ENCODE peak calls at places on chromosome 13, in ten cellular contexts. B, Z, V, M, R, D, L, X, U and A are unnamed samples.

GRCh38 chr13:114339779-114340534 is 25.7 kb downstream of the CHAMP1 start:
- DNase-seq in B (no peak), Z (peak), V (peak), M (peak), R (peak), D (peak), L (no peak), X (peak), U (no peak), A (no peak)

GRCh38 chr13:97344250-97345175 is 89.5 kb upstream of the RAP2A start:
- DNase-seq in B (peak), Z (peak), V (peak), M (peak), R (no peak), D (peak), L (peak), X (peak), U (no peak), A (no peak)

GRCh38 chr13:33183431-33184130 is 102.0 kb downstream of the STARD13 start:
- DNase-seq in B (no peak), Z (no peak), V (no peak), M (no peak), R (no peak), D (no peak), L (no peak), X (no peak), U (no peak), A (no peak)

GRCh38 chr13:107144432-107144831 is 576.5 kb upstream of the ARGLU1 start:
- DNase-seq in B (no peak), Z (no peak), V (no peak), M (no peak), R (no peak), D (peak), L (no peak), X (no peak), U (no peak), A (no peak)

GRCh38 chr13:60329221-60329983 is 67.6 kb upstream of the TDRD3 start:
- DNase-seq in B (no peak), Z (no peak), V (peak), M (peak), R (no peak), D (peak), L (peak), X (no peak), U (no peak), A (no peak)

GRCh38 chr13:76944457-76944856 is 3.9 kb upstream of the ACOD1 start:
- DNase-seq in B (no peak), Z (no peak), V (no peak), M (no peak), R (no peak), D (no peak), L (no peak), X (peak), U (no peak), A (no peak)

GRCh38 chr13:36454962-36455361 is 22.7 kb downstream of the CCNA1 start:
- DNase-seq in B (no peak), Z (no peak), V (no peak), M (no peak), R (no peak), D (no peak), L (no peak), X (no peak), U (no peak), A (no peak)

GRCh38 chr13:35961002-35961401 is 170.2 kb downstream of the DCLK1 start:
- DNase-seq in B (no peak), Z (no peak), V (no peak), M (no peak), R (no peak), D (no peak), L (no peak), X (no peak), U (no peak), A (no peak)

GRCh38 chr13:39327080-39327479 is 275.9 kb downstream of the LHFPL6 start:
- DNase-seq in B (no peak), Z (no peak), V (no peak), M (no peak), R (no peak), D (no peak), L (no peak), X (no peak), U (no peak), A (no peak)

GRCh38 chr13:54110597-54110996 is 1082.0 kb downstream of the OLFM4 start:
- DNase-seq in B (no peak), Z (no peak), V (no peak), M (no peak), R (no peak), D (no peak), L (no peak), X (no peak), U (no peak), A (no peak)

GRCh38 chr13:31249140-31249539 is 49.4 kb downstream of the B3GLCT start:
- DNase-seq in B (no peak), Z (no peak), V (no peak), M (no peak), R (no peak), D (no peak), L (no peak), X (no peak), U (no peak), A (no peak)

GRCh38 chr13:40181203-40181845 is 485.1 kb downstream of the FOXO1 start:
- DNase-seq in B (no peak), Z (no peak), V (no peak), M (no peak), R (no peak), D (no peak), L (no peak), X (no peak), U (no peak), A (no peak)

GRCh38 chr13:27194895-27195764 is 23.5 kb upstream of the USP12 start:
- DNase-seq in B (no peak), Z (no peak), V (no peak), M (peak), R (no peak), D (peak), L (no peak), X (peak), U (no peak), A (no peak)

GRCh38 chr13:87122551-87122950 is 548.6 kb upstream of the SLITRK5 start:
- DNase-seq in B (no peak), Z (no peak), V (no peak), M (no peak), R (no peak), D (peak), L (no peak), X (no peak), U (no peak), A (no peak)

GRCh38 chr13:42094641-42095040 is 46.2 kb downstream of the DGKH start:
- DNase-seq in B (no peak), Z (no peak), V (no peak), M (no peak), R (no peak), D (no peak), L (no peak), X (no peak), U (no peak), A (no peak)

GRCh38 chr13:109332501-109333499 is 453.6 kb downstream of the IRS2 start:
- DNase-seq in B (no peak), Z (no peak), V (peak), M (no peak), R (no peak), D (no peak), L (no peak), X (no peak), U (no peak), A (no peak)

GRCh38 chr13:95188128-95188527 is 113.1 kb downstream of the ABCC4 start:
- DNase-seq in B (no peak), Z (no peak), V (no peak), M (no peak), R (no peak), D (no peak), L (no peak), X (no peak), U (no peak), A (no peak)

GRCh38 chr13:49532593-49532992 is 36.8 kb downstream of the PHF11 start:
- DNase-seq in B (no peak), Z (no peak), V (no peak), M (no peak), R (no peak), D (peak), L (no peak), X (no peak), U (no peak), A (no peak)

GRCh38 chr13:21470785-21471184 is 11.7 kb upstream of the ZDHHC20 start:
- DNase-seq in B (no peak), Z (no peak), V (no peak), M (no peak), R (no peak), D (no peak), L (no peak), X (no peak), U (no peak), A (no peak)

GRCh38 chr13:30791354-30791921 is 56.1 kb downstream of the ALOX5AP start:
- DNase-seq in B (no peak), Z (no peak), V (no peak), M (no peak), R (no peak), D (no peak), L (no peak), X (no peak), U (no peak), A (no peak)

GRCh38 chr13:112078216-112078615 is 11.3 kb downstream of the SOX1 start:
- DNase-seq in B (no peak), Z (no peak), V (no peak), M (no peak), R (no peak), D (no peak), L (peak), X (no peak), U (no peak), A (peak)

GRCh38 chr13:80618777-80619176 is 277.9 kb upstream of the SPRY2 start:
- DNase-seq in B (no peak), Z (no peak), V (no peak), M (no peak), R (no peak), D (no peak), L (no peak), X (no peak), U (no peak), A (no peak)

GRCh38 chr13:36789730-36790129 is 29.3 kb upstream of the RFXAP start:
- DNase-seq in B (no peak), Z (no peak), V (no peak), M (no peak), R (no peak), D (no peak), L (no peak), X (no peak), U (no peak), A (no peak)

GRCh38 chr13:109971006-109971744 is 184.8 kb upstream of the IRS2 start:
- DNase-seq in B (no peak), Z (no peak), V (no peak), M (no peak), R (no peak), D (no peak), L (no peak), X (no peak), U (no peak), A (no peak)

GRCh38 chr13:41352935-41353801 is 42.1 kb downstream of the NAA16 start:
- DNase-seq in B (no peak), Z (peak), V (no peak), M (peak), R (peak), D (peak), L (peak), X (no peak), U (peak), A (no peak)

GRCh38 chr13:98918771-98919170 is 59.1 kb downstream of the DOCK9 start:
- DNase-seq in B (no peak), Z (no peak), V (no peak), M (no peak), R (no peak), D (no peak), L (no peak), X (no peak), U (no peak), A (no peak)

GRCh38 chr13:72983085-72983768 is 75.6 kb upstream of the KLF5 start:
- DNase-seq in B (no peak), Z (no peak), V (peak), M (no peak), R (no peak), D (peak), L (no peak), X (peak), U (no peak), A (no peak)

GRCh38 chr13:86591862-86592261 is 792.6 kb upstream of the SLITRK6 start:
- DNase-seq in B (no peak), Z (no peak), V (no peak), M (no peak), R (no peak), D (no peak), L (no peak), X (no peak), U (no peak), A (no peak)

GRCh38 chr13:21458457-21458815 is 667 bp downstream of the ZDHHC20 start:
- DNase-seq in B (peak), Z (peak), V (peak), M (peak), R (peak), D (peak), L (peak), X (no peak), U (peak), A (peak)

GRCh38 chr13:75770164-75771145 is 134.3 kb downstream of the LMO7 start:
- DNase-seq in B (no peak), Z (no peak), V (no peak), M (no peak), R (no peak), D (no peak), L (no peak), X (no peak), U (no peak), A (no peak)

GRCh38 chr13:52903320-52903719 is 54.9 kb upstream of the PCDH8 start:
- DNase-seq in B (no peak), Z (no peak), V (no peak), M (no peak), R (no peak), D (no peak), L (no peak), X (no peak), U (no peak), A (no peak)

GRCh38 chr13:34161829-34162544 is 344.0 kb downstream of the RFC3 start:
- DNase-seq in B (no peak), Z (no peak), V (no peak), M (no peak), R (no peak), D (no peak), L (no peak), X (peak), U (no peak), A (no peak)

GRCh38 chr13:34351134-34351533 is 533.2 kb downstream of the RFC3 start:
- DNase-seq in B (no peak), Z (no peak), V (no peak), M (no peak), R (no peak), D (no peak), L (no peak), X (no peak), U (no peak), A (no peak)

GRCh38 chr13:64723735-64724134 is 2506.4 kb downstream of the PCDH9 start:
- DNase-seq in B (no peak), Z (no peak), V (no peak), M (peak), R (no peak), D (peak), L (no peak), X (peak), U (no peak), A (no peak)

GRCh38 chr13:46475586-46475991 is 77.4 kb upstream of the LRCH1 start:
- DNase-seq in B (no peak), Z (no peak), V (no peak), M (no peak), R (no peak), D (no peak), L (no peak), X (no peak), U (no peak), A (no peak)

GRCh38 chr13:75492389-75492788 is 10.4 kb upstream of the TBC1D4 start:
- DNase-seq in B (no peak), Z (no peak), V (no peak), M (no peak), R (no peak), D (no peak), L (no peak), X (peak), U (no peak), A (no peak)

GRCh38 chr13:80547885-80548284 is 207.0 kb upstream of the SPRY2 start:
- DNase-seq in B (no peak), Z (no peak), V (no peak), M (no peak), R (no peak), D (no peak), L (no peak), X (no peak), U (no peak), A (no peak)

GRCh38 chr13:99230991-99231390 is 27.2 kb downstream of the GPR18 start:
- DNase-seq in B (no peak), Z (no peak), V (no peak), M (no peak), R (no peak), D (no peak), L (no peak), X (no peak), U (no peak), A (no peak)